ENCODE peak calls at places on chromosomes 1 and 21, in nine cellular contexts. Q is fibroblast of lung, H is Caco-2, D is right lobe of liver, J is left lung, L is DND-41, T is prostate gland, W is spleen, X is lower lobe of right lung. K is an unnamed sample. For H3K36me3, the result is how much of the 10 kb centered on the place peaks cover.

GRCh38 chr1:6652986-6653385 is 28.3 kb downstream of the THAP3 start:
- DNase-seq in J (no peak), Q (no peak), W (peak), H (no peak), T (no peak), X (no peak), L (no peak), D (no peak), K (no peak)

GRCh38 chr1:24275510-24275909 is 43.6 kb upstream of the GRHL3 start:
- DNase-seq in J (no peak), D (no peak), H (no peak), Q (peak), W (no peak), T (no peak), X (no peak), L (no peak), K (no peak)

GRCh38 chr1:205210876-205211838 is at the start of gene DSTYK:
- DNase-seq in H (peak), W (peak), J (peak), D (peak), T (peak), Q (peak), L (peak), X (peak), K (peak)

GRCh38 chr1:238832106-238832505 is 554.3 kb upstream of the CHRM3 start:
- DNase-seq in D (no peak), L (no peak), T (no peak), J (no peak), W (no peak), H (no peak), Q (no peak), X (no peak), K (no peak)

GRCh38 chr1:56215771-56216170 is 363.6 kb downstream of the PLPP3 start:
- DNase-seq in T (no peak), H (no peak), X (no peak), J (no peak), Q (peak), D (no peak), L (no peak), W (no peak), K (no peak)

GRCh38 chr1:205066221-205066818 is 17.9 kb downstream of the TMEM81 start:
- DNase-seq in Q (no peak), T (no peak), W (peak), X (no peak), J (no peak), L (no peak), H (no peak), D (peak), K (no peak)

GRCh38 chr1:40711465-40712404 is 20.2 kb downstream of the NFYC start:
- DNase-seq in X (no peak), D (no peak), W (no peak), Q (peak), J (no peak), H (no peak), L (no peak), T (peak), K (peak)

GRCh38 chr1:3012511-3013291 is 8.6 kb upstream of the ACTRT2 start:
- DNase-seq in J (peak), H (peak), W (peak), T (peak), X (peak), Q (peak), L (peak), D (no peak), K (peak)

GRCh38 chr1:245220381-245220985 is 65.7 kb downstream of the KIF26B start:
- DNase-seq in W (no peak), H (no peak), D (no peak), J (no peak), Q (no peak), T (no peak), X (no peak), L (no peak), K (no peak)

GRCh38 chr1:179228783-179229213 is 679 bp downstream of the ABL2 start:
- DNase-seq in J (peak), T (peak), W (no peak), H (peak), D (peak), L (peak), X (peak), Q (peak), K (peak)

GRCh38 chr1:173245892-173246291 is 38.8 kb upstream of the TNFSF4 start:
- DNase-seq in H (no peak), D (no peak), J (no peak), T (no peak), Q (no peak), X (no peak), L (no peak), W (no peak), K (no peak)

GRCh38 chr21:39610705-39611104 is 2.0 kb upstream of the B3GALT5 start:
- DNase-seq in Q (peak), X (no peak), H (peak), W (no peak), D (no peak), L (no peak), T (no peak), J (no peak), K (no peak)

GRCh38 chr1:5297199-5297877 is 642.9 kb downstream of the AJAP1 start:
- DNase-seq in W (no peak), T (no peak), J (no peak), D (no peak), L (no peak), X (no peak), Q (no peak), H (no peak), K (no peak)

GRCh38 chr1:205669341-205670142 is 10.8 kb downstream of the SLC45A3 start:
- DNase-seq in Q (no peak), D (no peak), H (no peak), X (no peak), T (no peak), L (no peak), W (peak), J (no peak), K (no peak)

GRCh38 chr1:156082111-156083091 is at the start of gene MEX3A:
- DNase-seq in T (peak), X (peak), J (peak), H (peak), D (peak), W (peak), L (peak), Q (peak), K (no peak)

GRCh38 chr1:153395136-153395685 is 4.3 kb upstream of the S100A8 start:
- DNase-seq in L (no peak), H (no peak), J (no peak), T (no peak), X (no peak), Q (no peak), D (no peak), W (no peak), K (no peak)

GRCh38 chr1:244012232-244012631 is 38.9 kb upstream of the ZBTB18 start:
- DNase-seq in L (no peak), Q (peak), T (peak), W (no peak), H (no peak), X (no peak), D (no peak), J (no peak), K (no peak)

GRCh38 chr1:26733982-26734381 is 38.2 kb downstream of the ARID1A start:
- DNase-seq in X (no peak), W (no peak), Q (peak), L (no peak), T (no peak), D (no peak), J (no peak), H (no peak), K (no peak)

GRCh38 chr1:116360435-116361173 is 12.4 kb upstream of the ATP1A1 start:
- DNase-seq in J (no peak), H (peak), Q (no peak), L (no peak), W (no peak), D (no peak), T (no peak), X (no peak), K (no peak)

GRCh38 chr1:245575710-245576109 is 420.9 kb downstream of the KIF26B start:
- DNase-seq in W (no peak), X (no peak), H (no peak), L (no peak), Q (peak), D (no peak), J (no peak), T (no peak), K (no peak)

GRCh38 chr1:112849425-112849966 is 106.5 kb downstream of the SLC16A1 start:
- DNase-seq in W (no peak), T (no peak), J (no peak), X (no peak), D (no peak), H (peak), Q (peak), L (no peak), K (peak)

GRCh38 chr21:45839274-45839673 is 142.3 kb upstream of the COL6A1 start:
- DNase-seq in W (no peak), Q (peak), L (no peak), X (no peak), D (no peak), J (no peak), H (no peak), T (no peak), K (no peak)

GRCh38 chr1:28343405-28343804 is 14.6 kb downstream of the MED18 start:
- DNase-seq in L (no peak), W (no peak), X (no peak), T (no peak), D (no peak), H (no peak), Q (peak), J (no peak), K (no peak)

GRCh38 chr1:44571712-44572571 is 102.3 kb downstream of the TMEM53 start:
- DNase-seq in W (no peak), H (peak), J (no peak), X (no peak), D (no peak), L (peak), T (no peak), Q (no peak), K (no peak)

GRCh38 chr1:94693029-94693428 is 127.1 kb upstream of the SLC44A3 start:
- DNase-seq in L (no peak), W (no peak), J (no peak), X (no peak), T (no peak), H (no peak), Q (no peak), D (no peak), K (no peak)

GRCh38 chr1:26340047-26340481 is 13.9 kb downstream of the CRYBG2 start:
- DNase-seq in X (no peak), W (no peak), H (no peak), T (no peak), D (no peak), L (no peak), J (no peak), Q (no peak), K (no peak)

GRCh38 chr1:154759196-154759595 is 110.9 kb downstream of the KCNN3 start:
- DNase-seq in D (peak), J (no peak), L (no peak), W (peak), X (no peak), T (no peak), Q (no peak), H (no peak), K (no peak)

GRCh38 chr1:167057297-167057688 is 32.9 kb downstream of the GPA33 start:
- DNase-seq in D (peak), L (peak), W (no peak), J (no peak), T (peak), H (peak), X (no peak), Q (peak), K (no peak)
- TF ChIP-seq CTCF in D (peak), L (peak), W (no peak), J (no peak), T (peak), H (peak), X (peak), Q (peak), K (peak)

DNA sequence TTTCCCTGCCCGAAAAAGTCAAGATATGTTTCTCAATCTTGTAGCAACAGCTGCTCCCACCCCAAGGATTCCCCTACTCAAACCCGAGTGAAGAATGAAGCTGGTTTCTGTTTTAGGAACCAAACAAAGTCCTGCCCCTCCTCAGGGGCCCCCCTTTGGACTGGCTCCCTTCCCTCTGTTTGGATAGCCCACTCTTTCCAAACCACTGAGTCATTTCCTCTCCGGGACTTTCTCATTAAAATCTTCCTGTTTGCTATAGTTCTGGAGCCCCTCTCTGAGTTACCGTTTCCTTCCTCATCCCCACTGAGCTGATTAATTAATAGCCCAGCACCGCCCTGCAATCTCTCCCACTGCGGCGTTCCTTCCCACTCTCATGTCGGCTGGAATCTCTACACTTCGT is 101.0 kb downstream of the TSEN15 start:
- DNase-seq in T (no peak), Q (peak), X (no peak), J (no peak), H (no peak), W (no peak), D (no peak), L (no peak), K (no peak)
- H3K4me3 ChIP-seq in T (no peak), Q (no peak), X (peak), J (peak), H (peak), W (no peak), D (peak), L (no peak), K (no peak)

GRCh38 chr1:202728951-202729350 is 18.7 kb upstream of the SYT2 start:
- DNase-seq in D (no peak), J (no peak), H (no peak), T (no peak), X (no peak), Q (no peak), W (no peak), L (no peak), K (no peak)
- H3K36me3 ChIP-seq in D (under half), J (half or more), H (under half), T (under half), X (half or more), Q (under half), W (half or more), L (under half), K (half or more)

DNA sequence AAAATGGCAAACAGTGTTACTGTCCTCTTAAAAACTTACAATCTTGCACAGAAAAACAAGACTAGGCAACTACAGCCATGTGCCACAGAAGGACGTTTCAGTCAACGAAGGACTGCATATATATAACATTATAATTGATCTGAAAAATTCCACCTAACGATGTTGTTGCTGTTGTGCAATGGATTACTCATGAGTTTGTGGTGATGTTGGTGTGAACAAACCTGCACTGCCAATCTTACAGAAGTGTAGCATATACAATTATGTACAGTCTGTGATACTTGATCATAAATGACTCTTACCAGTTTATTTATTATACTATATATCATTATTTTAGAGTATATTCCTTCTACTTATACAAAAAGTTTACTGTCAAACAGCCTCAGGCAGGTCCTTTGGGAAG is 6.8 kb upstream of the VAMP4 start:
- DNase-seq in L (no peak), W (no peak), H (no peak), J (no peak), D (no peak), Q (no peak), X (no peak), T (no peak), K (no peak)
- TF ChIP-seq CTCF in L (no peak), W (no peak), H (no peak), J (no peak), D (no peak), Q (no peak), X (no peak), T (no peak), K (no peak)